ENCODE peak calls at places on chromosomes 11 and 22, in four cellular contexts. Y is HepG2, H is H1, G is K562. S is an unnamed sample. For H3K4me1, the result is how much of the 10 kb centered on the place peaks cover.

GRCh38 chr11:102085864-102086551 is 24.2 kb upstream of the YAP1 start:
- DNase-seq in Y (peak), H (no peak), G (no peak), S (no peak)

GRCh38 chr11:65885808-65886536 is 2.3 kb downstream of the FIBP start:
- DNase-seq in Y (no peak), H (no peak), G (no peak), S (no peak)

GRCh38 chr11:2808850-2809847 is 76.4 kb downstream of the CDKN1C start:
- DNase-seq in Y (no peak), H (no peak), G (no peak), S (no peak)

GRCh38 chr11:104870910-104871309 is 27.4 kb downstream of the CASP12 start:
- DNase-seq in Y (no peak), H (no peak), G (no peak), S (no peak)

GRCh38 chr11:77710358-77710757 is 72.8 kb upstream of the CLNS1A start:
- DNase-seq in Y (peak), H (no peak), G (no peak), S (peak)

GRCh38 chr11:67062526-67063373 is 6.1 kb downstream of the RHOD start:
- DNase-seq in Y (no peak), H (no peak), G (no peak), S (no peak)

GRCh38 chr11:115724709-115725108 is 220.5 kb upstream of the CADM1 start:
- DNase-seq in Y (no peak), H (no peak), G (no peak), S (no peak)

GRCh38 chr11:19519912-19520641 is 192.6 kb upstream of the NAV2 start:
- DNase-seq in Y (no peak), H (no peak), G (no peak), S (no peak)

GRCh38 chr11:8261921-8262551 is 1.6 kb downstream of the LMO1 start:
- DNase-seq in Y (no peak), H (no peak), G (no peak), S (no peak)

DNA sequence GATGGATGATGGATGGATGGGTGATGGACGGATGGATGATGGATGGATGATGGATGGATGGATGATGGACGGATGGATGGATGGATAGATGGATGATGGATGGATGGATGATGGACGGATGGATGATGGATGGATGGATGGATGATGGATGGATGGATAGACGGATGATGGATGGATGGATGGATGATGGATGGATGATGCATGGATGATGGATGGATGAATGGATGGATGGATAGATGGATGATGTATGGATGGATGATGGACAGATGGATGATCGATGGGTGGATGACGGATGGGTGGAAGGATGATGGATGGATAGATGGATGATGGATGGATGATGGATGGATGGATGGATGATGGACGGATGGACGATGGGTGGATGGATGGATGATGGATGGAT is 21.1 kb downstream of the KCTD17 start:
- DNase-seq in Y (no peak), H (no peak), G (no peak), S (no peak)
- TF ChIP-seq POLR2AphosphoS5 in Y (no peak), H (no peak), G (no peak), S (no peak)

DNA sequence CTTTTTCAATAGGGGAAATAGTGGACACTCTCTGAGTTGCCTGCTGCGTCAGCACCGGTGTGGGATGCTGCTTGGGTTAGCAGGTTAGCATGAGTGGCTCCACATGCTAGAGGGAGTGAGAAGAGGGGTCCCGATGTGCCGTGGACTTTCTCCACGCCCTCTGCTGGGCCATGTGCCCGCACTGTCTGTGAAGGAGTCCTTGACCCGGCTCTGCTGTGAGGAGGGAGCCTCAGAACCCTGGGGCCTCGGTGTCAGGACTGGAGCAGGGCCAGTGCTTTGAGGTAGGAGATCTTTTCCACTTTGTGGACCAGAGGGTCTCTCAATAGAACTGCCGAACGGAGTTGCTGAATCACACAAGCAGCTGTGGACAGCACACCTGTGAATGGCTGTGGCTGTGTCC is 14.8 kb downstream of the CTTN start:
- DNase-seq in Y (no peak), H (no peak), G (no peak), S (no peak)
- H3K4me1 ChIP-seq in Y (under half), H (under half), G (under half), S (under half)

DNA sequence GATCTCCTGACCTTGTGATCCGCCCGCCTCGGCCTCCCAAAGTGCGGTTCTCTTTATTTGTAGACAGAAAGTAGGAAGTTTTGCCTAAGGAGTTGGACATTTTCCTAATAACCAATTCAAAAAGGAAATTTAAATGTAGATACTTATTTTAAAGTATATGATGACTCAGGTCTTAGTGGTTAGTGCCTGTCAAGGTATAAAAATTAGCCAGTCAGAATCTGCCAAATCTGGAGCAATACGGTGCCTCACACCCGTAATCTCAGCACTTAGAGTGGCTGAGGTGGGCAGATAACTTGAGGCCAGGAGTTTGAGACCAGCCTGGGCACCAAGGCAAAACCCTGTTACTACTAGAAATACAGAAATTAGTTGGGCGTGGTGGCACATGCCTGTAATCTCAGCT is 86.7 kb upstream of the RASSF10 start:
- DNase-seq in Y (no peak), H (no peak), G (no peak), S (no peak)
- TF ChIP-seq JUN in Y (no peak), H (no peak), G (no peak), S (no peak)

GRCh38 chr22:24420072-24420976 is 7.1 kb upstream of the ADORA2A start:
- DNase-seq in Y (peak), H (no peak), G (no peak), S (peak)
- TF ChIP-seq POLR2AphosphoS5 in Y (no peak), H (no peak), G (no peak), S (peak)

DNA sequence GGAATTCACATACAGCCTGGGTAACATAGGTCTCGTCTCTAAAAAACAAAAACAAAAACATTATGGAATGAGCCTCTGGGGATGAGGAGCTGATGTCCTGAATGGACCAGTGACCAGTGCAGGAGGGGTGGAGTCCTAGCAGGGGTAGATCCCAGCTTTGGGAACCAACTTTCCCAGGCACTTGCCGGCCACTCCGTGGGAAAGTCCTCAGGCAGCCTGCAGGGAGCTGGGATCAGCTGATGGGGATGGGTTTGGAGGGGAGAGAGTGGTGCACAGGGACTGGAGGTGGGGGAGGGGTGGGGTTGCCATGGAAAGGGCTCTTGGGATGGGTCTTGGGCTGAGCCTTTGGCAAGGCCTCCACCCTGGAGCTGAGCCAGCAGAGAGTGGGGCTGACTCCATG is 19.1 kb downstream of the MGAT3 start:
- DNase-seq in Y (no peak), H (no peak), G (no peak), S (no peak)
- H3K4me1 ChIP-seq in Y (under half), H (under half), G (under half), S (under half)

DNA sequence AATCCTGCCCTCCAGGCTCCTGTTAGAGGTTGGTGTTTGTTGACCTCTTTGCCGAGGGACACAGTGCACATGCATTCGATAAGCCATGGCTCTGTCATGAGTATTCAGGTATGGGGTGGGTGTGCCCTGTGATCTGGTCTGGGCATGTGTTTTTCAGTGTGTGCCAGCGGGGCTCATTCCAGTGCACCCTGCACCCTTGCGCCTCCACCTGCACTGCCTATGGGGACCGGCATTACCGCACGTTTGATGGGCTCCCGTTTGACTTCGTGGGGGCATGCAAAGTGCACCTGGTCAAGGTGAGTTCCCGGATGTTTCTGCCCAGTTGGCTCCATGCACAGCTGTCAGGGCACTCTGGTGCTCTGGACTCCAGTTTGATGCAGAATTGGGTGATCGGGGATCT is 44.2 kb downstream of the OTOG start:
- DNase-seq in Y (no peak), H (no peak), G (no peak), S (no peak)
- TF ChIP-seq JUN in Y (no peak), H (no peak), G (no peak), S (no peak)

DNA sequence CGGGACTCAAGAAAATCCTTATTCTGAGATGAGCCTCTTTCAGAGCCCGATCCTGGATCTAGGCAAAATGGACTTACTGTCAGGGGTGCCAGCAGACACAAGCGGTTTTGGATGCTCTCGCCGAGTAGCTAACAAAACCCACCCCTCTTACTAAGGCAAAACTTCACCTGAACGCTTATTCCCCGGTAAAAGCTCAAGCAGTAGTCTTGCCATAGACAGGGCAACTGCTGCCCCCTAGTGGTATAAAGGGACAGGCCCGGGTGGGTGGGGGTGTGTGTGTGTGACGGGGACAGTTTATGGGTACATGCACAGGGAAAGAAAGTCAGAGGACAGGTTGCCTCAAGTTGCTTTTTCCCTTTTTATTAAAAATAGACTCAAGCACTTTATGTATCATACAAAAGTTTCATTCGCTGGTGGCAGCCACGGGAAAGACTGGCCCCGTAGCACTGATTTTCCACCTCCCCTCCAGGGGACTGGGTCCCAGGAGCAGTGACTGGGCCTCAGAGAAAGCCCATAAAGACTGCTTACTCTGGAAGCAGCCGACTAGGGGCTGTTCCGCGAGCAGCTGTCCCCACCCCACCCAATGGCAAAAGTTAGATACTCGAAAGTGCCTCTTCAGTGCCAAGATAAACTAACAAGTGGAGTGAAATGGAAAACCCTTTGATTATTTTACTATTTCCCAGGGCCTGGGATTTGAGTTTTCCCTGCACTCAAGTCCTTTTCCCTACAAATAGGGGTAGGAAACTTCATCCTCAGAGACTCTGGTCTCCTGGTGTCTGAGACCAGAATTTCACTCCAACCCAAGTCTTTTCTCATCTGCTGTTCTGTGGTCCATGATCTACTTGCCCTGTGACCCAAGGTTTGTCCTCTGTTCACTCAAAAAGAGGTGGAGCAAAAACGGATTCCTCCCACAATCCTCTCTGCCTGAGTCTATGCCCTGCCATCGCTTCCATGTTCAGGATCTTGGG is 4.7 kb downstream of the YPEL4 start:
- DNase-seq in Y (peak), H (no peak), G (peak), S (peak)
- TF ChIP-seq POLR2AphosphoS5 in Y (no peak), H (peak), G (no peak), S (peak)

DNA sequence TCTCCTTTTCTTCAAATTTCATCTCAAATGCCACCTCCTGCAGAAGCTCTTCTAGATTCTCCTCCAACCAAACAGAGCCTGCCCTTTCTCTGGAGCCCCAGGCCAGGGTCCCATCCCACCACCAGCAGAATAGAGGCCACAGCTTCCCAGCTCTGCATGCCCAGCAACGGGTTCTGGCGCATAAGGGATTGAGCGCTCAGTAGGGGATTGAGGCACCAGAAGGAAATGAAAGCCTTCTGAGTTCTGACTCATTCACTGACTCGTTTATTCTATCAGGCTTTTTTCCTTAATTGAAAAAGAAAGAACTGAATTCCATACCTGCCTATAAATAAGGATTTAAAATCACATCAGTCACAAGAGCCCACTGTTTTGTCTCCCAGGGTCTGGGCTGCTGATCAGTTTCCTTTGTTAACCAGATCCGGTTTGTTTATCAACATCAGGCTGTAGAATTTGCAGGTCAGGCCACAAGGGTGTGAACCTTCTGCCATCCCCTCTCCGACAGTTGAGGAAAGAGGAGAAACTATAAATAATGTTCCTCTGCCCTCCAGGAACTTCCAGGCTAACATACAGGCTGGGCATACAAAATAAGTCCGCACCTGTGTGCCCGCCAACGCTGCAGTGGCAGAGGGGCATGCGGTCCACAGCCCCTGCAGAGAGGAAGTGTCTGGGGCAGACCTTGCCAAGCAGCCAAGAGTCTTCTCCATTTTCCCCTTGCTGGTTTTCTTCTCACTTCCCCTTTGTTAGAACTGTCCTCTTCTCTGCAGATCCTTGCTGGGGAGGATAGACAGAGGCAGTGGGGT is 63.5 kb upstream of the PRDM11 start:
- DNase-seq in Y (no peak), H (no peak), G (no peak), S (no peak)
- H3K4me1 ChIP-seq in Y (under half), H (under half), G (under half), S (under half)

GRCh38 chr22:50481045-50481439 is 301 bp upstream of the ADM2 start:
- DNase-seq in Y (no peak), H (no peak), G (no peak), S (no peak)

GRCh38 chr22:50483106-50483505 is 1.8 kb downstream of the ADM2 start:
- DNase-seq in Y (no peak), H (no peak), G (no peak), S (no peak)

GRCh38 chr22:50479686-50480085 is 1.7 kb upstream of the ADM2 start:
- DNase-seq in Y (no peak), H (no peak), G (no peak), S (no peak)

GRCh38 chr22:50482107-50483074 is 1.0 kb downstream of the ADM2 start:
- DNase-seq in Y (no peak), H (no peak), G (no peak), S (no peak)

DNA sequence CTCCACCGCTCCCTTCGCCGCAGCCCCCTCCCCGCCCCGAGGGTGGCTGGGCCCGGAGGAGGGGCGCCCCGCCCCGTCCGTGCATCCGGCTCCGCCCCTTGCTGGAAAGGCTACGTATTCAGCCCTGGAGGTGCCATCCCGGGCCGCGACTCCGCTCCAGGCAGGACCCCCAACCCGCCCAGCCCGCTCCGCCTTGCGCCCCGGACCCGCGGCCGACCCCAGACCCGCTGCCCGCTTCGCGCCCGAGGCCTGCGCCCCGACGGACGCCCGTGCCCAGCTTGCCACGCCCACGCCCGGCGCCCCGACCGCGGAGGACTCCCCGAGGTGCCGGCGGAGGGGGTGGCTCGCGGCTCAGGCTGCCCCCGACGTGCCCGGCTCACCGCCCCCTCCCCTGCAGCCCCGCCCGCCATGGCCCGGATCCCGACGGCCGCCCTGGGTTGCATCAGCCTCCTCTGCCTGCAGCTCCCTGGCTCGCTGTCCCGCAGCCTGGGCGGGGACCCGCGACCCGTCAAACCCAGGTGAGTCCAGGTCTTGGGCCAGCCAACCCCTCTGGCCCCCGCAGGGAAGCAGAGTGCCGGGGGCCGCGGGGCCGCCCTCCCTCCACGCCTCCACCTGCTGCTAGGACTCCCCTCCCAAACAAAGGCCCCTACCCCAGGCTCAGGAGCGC is at the start of gene ADM2:
- DNase-seq in Y (peak), H (no peak), G (peak), S (no peak)
- TF ChIP-seq JUN in Y (no peak), H (no peak), G (no peak), S (no peak)

DNA sequence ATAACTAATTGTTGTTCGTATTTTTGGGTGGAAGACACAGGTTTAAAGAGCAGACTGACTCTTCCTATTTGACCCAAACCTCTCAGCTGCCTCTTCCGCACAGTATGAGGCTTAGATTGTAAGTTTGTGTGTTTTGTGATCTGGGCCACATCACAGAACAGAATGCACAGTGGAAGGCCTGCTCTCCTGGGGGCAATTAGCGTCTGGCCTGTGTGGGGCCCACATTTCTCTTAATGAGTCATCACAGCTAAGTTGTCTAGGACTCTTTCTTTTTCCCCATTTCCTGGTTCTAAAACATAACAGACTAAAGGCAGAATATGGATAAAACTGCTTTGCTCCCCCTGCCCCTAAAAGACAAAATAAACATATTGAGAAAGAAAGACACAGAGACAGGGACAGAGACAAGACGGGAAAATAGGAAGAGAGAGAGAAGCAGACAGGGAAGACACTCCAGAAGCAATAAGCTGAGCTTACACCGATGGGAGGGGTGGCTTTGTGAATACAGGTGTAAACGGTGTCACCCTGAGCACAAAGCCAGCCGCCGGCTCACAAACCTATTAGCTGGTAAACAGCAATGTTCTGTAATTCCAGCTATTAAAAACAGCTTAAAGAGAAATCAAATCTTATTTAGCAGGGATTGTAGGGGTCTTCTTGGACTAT is 127.4 kb upstream of the OPCML start:
- DNase-seq in Y (no peak), H (no peak), G (no peak), S (no peak)
- TF ChIP-seq POLR2AphosphoS5 in Y (no peak), H (no peak), G (no peak), S (no peak)